ENCODE peak calls at places on chromosomes 5 and 9, in seven cellular contexts. One of them, this sample, is unnamed.
A peak's percentile ranks its signal among the peaks of the same experiment; 100 is the strongest.

GRCh38 chr5:99607124-99607523 is 678.3 kb upstream of the CHD1 start:
- DNase-seq in endothelial cell of umbilical vein: no peak
- DNase-seq in lung: no peak
- DNase-seq in tibial artery: no peak
- DNase-seq in fibroblast of mammary gland: no peak
- DNase-seq in dorsolateral prefrontal cortex: no peak
- DNase-seq in BE2C: no peak
- DNase-seq in this sample: no peak

GRCh38 chr5:131589510-131590348 is 45.3 kb downstream of the RAPGEF6 start:
- DNase-seq in endothelial cell of umbilical vein: peak; percentile 73
- DNase-seq in lung: no peak
- DNase-seq in tibial artery: no peak
- DNase-seq in fibroblast of mammary gland: peak; percentile 67
- DNase-seq in dorsolateral prefrontal cortex: no peak
- DNase-seq in BE2C: peak; percentile 59
- DNase-seq in this sample: peak; percentile 71

GRCh38 chr5:135973323-135974018 is 18.7 kb upstream of the LECT2 start:
- DNase-seq in endothelial cell of umbilical vein: no peak
- DNase-seq in lung: no peak
- DNase-seq in tibial artery: no peak
- DNase-seq in fibroblast of mammary gland: peak; percentile 96
- DNase-seq in dorsolateral prefrontal cortex: no peak
- DNase-seq in BE2C: no peak
- DNase-seq in this sample: peak; percentile 90

GRCh38 chr5:140365282-140365681 is 5.3 kb downstream of the SLC4A9 start:
- DNase-seq in endothelial cell of umbilical vein: no peak
- DNase-seq in lung: no peak
- DNase-seq in tibial artery: no peak
- DNase-seq in fibroblast of mammary gland: no peak
- DNase-seq in dorsolateral prefrontal cortex: no peak
- DNase-seq in BE2C: no peak
- DNase-seq in this sample: no peak

GRCh38 chr5:104661256-104661655 is 1098.7 kb upstream of the NUDT12 start:
- DNase-seq in endothelial cell of umbilical vein: no peak
- DNase-seq in lung: no peak
- DNase-seq in tibial artery: no peak
- DNase-seq in fibroblast of mammary gland: no peak
- DNase-seq in dorsolateral prefrontal cortex: no peak
- DNase-seq in BE2C: no peak
- DNase-seq in this sample: no peak

GRCh38 chr5:1974501-1975405 is 92.0 kb upstream of the IRX4 start:
- DNase-seq in endothelial cell of umbilical vein: no peak
- DNase-seq in lung: peak; percentile 13
- DNase-seq in tibial artery: no peak
- DNase-seq in fibroblast of mammary gland: peak; percentile 6
- DNase-seq in dorsolateral prefrontal cortex: no peak
- DNase-seq in BE2C: no peak
- DNase-seq in this sample: no peak

GRCh38 chr5:52757991-52758390 is 29.7 kb upstream of the ITGA1 start:
- DNase-seq in endothelial cell of umbilical vein: no peak
- DNase-seq in lung: no peak
- DNase-seq in tibial artery: no peak
- DNase-seq in fibroblast of mammary gland: no peak
- DNase-seq in dorsolateral prefrontal cortex: no peak
- DNase-seq in BE2C: no peak
- DNase-seq in this sample: peak; percentile 35

GRCh38 chr5:98041661-98042060 is 731.8 kb upstream of the RGMB start:
- DNase-seq in endothelial cell of umbilical vein: peak; percentile 55
- DNase-seq in lung: no peak
- DNase-seq in tibial artery: no peak
- DNase-seq in fibroblast of mammary gland: no peak
- DNase-seq in dorsolateral prefrontal cortex: no peak
- DNase-seq in BE2C: no peak
- DNase-seq in this sample: peak; percentile 12

GRCh38 chr9:119343161-119343720 is 26.0 kb downstream of the BRINP1 start:
- DNase-seq in endothelial cell of umbilical vein: no peak
- DNase-seq in lung: no peak
- DNase-seq in tibial artery: no peak
- DNase-seq in fibroblast of mammary gland: no peak
- DNase-seq in dorsolateral prefrontal cortex: no peak
- DNase-seq in BE2C: no peak
- DNase-seq in this sample: no peak

GRCh38 chr9:94770344-94770743 is 43.8 kb downstream of the AOPEP start:
- DNase-seq in endothelial cell of umbilical vein: no peak
- DNase-seq in lung: no peak
- DNase-seq in tibial artery: no peak
- DNase-seq in fibroblast of mammary gland: no peak
- DNase-seq in dorsolateral prefrontal cortex: no peak
- DNase-seq in BE2C: no peak
- DNase-seq in this sample: no peak

GRCh38 chr5:26889810-26890209 is 148.6 kb downstream of the CDH9 start:
- DNase-seq in endothelial cell of umbilical vein: no peak
- DNase-seq in lung: no peak
- DNase-seq in tibial artery: no peak
- DNase-seq in fibroblast of mammary gland: no peak
- DNase-seq in dorsolateral prefrontal cortex: no peak
- DNase-seq in BE2C: no peak
- DNase-seq in this sample: no peak

GRCh38 chr5:123755587-123756324 is 243.8 kb downstream of the CSNK1G3 start:
- DNase-seq in endothelial cell of umbilical vein: no peak
- DNase-seq in lung: no peak
- DNase-seq in tibial artery: no peak
- DNase-seq in fibroblast of mammary gland: peak; percentile 69
- DNase-seq in dorsolateral prefrontal cortex: no peak
- DNase-seq in BE2C: no peak
- DNase-seq in this sample: peak; percentile 58

GRCh38 chr9:95666785-95667155 is 150.0 kb upstream of the PTCH1 start:
- DNase-seq in endothelial cell of umbilical vein: no peak
- DNase-seq in lung: no peak
- DNase-seq in tibial artery: no peak
- DNase-seq in fibroblast of mammary gland: no peak
- DNase-seq in dorsolateral prefrontal cortex: no peak
- DNase-seq in BE2C: no peak
- DNase-seq in this sample: no peak

GRCh38 chr9:105150991-105151685 is 93.3 kb upstream of the SLC44A1 start:
- DNase-seq in endothelial cell of umbilical vein: no peak
- DNase-seq in lung: no peak
- DNase-seq in tibial artery: no peak
- DNase-seq in fibroblast of mammary gland: peak; percentile 57
- DNase-seq in dorsolateral prefrontal cortex: no peak
- DNase-seq in BE2C: no peak
- DNase-seq in this sample: peak; percentile 23

GRCh38 chr5:38640012-38640395 is 83.6 kb upstream of the LIFR start:
- DNase-seq in endothelial cell of umbilical vein: no peak
- DNase-seq in lung: no peak
- DNase-seq in tibial artery: no peak
- DNase-seq in fibroblast of mammary gland: peak; percentile 49
- DNase-seq in dorsolateral prefrontal cortex: no peak
- DNase-seq in BE2C: no peak
- DNase-seq in this sample: peak; percentile 38

GRCh38 chr5:83343345-83343744 is 128.2 kb upstream of the VCAN start:
- DNase-seq in endothelial cell of umbilical vein: no peak
- DNase-seq in lung: no peak
- DNase-seq in tibial artery: no peak
- DNase-seq in fibroblast of mammary gland: no peak
- DNase-seq in dorsolateral prefrontal cortex: no peak
- DNase-seq in BE2C: no peak
- DNase-seq in this sample: no peak

GRCh38 chr5:83340511-83340918 is 131.0 kb upstream of the VCAN start:
- DNase-seq in endothelial cell of umbilical vein: no peak
- DNase-seq in lung: no peak
- DNase-seq in tibial artery: no peak
- DNase-seq in fibroblast of mammary gland: peak; percentile 58
- DNase-seq in dorsolateral prefrontal cortex: no peak
- DNase-seq in BE2C: no peak
- DNase-seq in this sample: peak; percentile 70

GRCh38 chr5:83342475-83342874 is 129.1 kb upstream of the VCAN start:
- DNase-seq in endothelial cell of umbilical vein: no peak
- DNase-seq in lung: no peak
- DNase-seq in tibial artery: no peak
- DNase-seq in fibroblast of mammary gland: no peak
- DNase-seq in dorsolateral prefrontal cortex: no peak
- DNase-seq in BE2C: no peak
- DNase-seq in this sample: no peak

GRCh38 chr5:83345423-83345822 is 126.1 kb upstream of the VCAN start:
- DNase-seq in endothelial cell of umbilical vein: no peak
- DNase-seq in lung: no peak
- DNase-seq in tibial artery: no peak
- DNase-seq in fibroblast of mammary gland: no peak
- DNase-seq in dorsolateral prefrontal cortex: no peak
- DNase-seq in BE2C: no peak
- DNase-seq in this sample: no peak

DNA sequence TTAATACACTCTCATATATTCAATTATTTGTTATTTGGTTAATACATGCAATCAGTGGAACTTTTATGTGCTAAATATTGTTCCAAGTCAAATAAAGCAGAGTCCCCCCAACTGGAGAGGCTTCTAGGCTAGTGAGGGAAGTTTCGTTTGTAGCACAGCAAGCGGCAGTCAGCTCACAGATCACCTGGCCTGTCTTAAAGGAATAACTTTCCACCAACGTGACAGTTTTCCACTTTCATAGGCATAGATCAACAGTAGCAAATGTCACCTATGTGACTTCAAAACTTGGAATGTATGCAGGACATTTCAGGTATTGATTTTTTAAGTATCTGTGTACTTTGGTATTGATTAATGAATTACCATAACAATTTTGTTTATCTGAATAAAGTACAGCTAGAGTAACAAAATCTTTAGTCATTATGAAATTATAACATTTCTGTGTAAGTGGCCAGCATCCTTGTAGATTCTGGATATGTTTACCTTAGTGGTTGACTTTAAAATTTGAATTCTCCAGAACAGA is 129.7 kb upstream of the VCAN start:
- DNase-seq in endothelial cell of umbilical vein: no peak
- DNase-seq in lung: no peak
- DNase-seq in tibial artery: no peak
- DNase-seq in fibroblast of mammary gland: no peak
- DNase-seq in dorsolateral prefrontal cortex: no peak
- DNase-seq in BE2C: no peak
- DNase-seq in this sample: no peak
- H3K4me3 ChIP-seq in endothelial cell of umbilical vein: no peak overlapping the region
- H3K4me3 ChIP-seq in lung: no peak overlapping the region
- H3K4me3 ChIP-seq in tibial artery: no peak overlapping the region
- H3K4me3 ChIP-seq in fibroblast of mammary gland: no peak overlapping the region
- H3K4me3 ChIP-seq in dorsolateral prefrontal cortex: no peak overlapping the region
- H3K4me3 ChIP-seq in BE2C: no peak overlapping the region
- H3K4me3 ChIP-seq in this sample: no peak overlapping the region

DNA sequence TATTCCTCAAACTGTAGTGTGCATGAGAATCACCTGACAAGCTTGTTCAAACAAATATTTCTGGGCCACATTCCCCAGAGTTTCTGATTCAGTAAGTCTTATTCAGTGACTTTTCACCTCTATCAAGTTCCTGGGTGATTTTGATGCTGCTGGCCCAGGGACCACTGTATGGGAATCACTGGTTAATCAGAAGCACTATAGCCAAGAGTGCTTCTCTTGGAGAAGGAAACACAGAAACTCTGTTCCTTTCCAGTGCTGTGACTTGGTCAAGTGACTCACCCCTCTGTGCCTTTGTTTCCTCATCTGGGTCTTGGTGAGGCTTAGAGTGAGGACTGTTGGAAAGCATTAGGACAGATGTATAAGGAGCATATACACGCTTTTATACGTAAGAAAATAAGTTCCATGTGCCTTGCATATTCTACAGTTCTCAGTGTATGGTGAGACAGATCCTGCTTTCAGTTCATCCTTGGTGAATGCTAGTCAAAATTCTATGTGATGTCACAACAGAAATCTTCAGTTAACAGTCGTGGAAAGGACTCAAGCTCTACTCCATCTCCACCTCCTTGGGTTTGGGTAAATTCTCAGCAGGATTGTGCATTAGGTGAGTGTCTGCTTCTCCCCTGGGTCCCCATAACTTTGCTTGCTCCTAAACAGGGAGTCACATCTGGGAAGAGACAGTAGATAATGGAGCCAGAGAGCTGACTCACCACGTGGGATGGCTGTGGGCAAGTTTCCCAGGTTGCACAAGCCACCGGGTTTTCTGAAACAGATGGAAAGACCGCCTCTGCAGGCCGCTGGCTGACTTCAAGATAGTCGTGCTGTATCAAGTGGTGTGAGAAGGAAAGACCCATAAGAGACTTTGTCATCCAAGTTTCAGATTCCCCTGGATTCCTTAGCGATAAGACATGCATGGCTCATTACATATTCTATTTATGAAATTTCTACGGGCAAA is 117.0 kb downstream of the NXNL2 start:
- DNase-seq in endothelial cell of umbilical vein: no peak
- DNase-seq in lung: peak; percentile 59
- DNase-seq in tibial artery: peak; percentile 95
- DNase-seq in fibroblast of mammary gland: peak; percentile 99
- DNase-seq in dorsolateral prefrontal cortex: peak; percentile 68
- DNase-seq in BE2C: peak; percentile 65
- DNase-seq in this sample: peak; percentile 98
- TF ChIP-seq CTCF in endothelial cell of umbilical vein: no peak
- TF ChIP-seq CTCF in lung: no peak
- TF ChIP-seq CTCF in tibial artery: peak; percentile 44
- TF ChIP-seq CTCF in fibroblast of mammary gland: peak; percentile 44
- TF ChIP-seq CTCF in dorsolateral prefrontal cortex: no peak
- TF ChIP-seq CTCF in BE2C: peak; percentile 9
- TF ChIP-seq CTCF in this sample: peak; percentile 53

DNA sequence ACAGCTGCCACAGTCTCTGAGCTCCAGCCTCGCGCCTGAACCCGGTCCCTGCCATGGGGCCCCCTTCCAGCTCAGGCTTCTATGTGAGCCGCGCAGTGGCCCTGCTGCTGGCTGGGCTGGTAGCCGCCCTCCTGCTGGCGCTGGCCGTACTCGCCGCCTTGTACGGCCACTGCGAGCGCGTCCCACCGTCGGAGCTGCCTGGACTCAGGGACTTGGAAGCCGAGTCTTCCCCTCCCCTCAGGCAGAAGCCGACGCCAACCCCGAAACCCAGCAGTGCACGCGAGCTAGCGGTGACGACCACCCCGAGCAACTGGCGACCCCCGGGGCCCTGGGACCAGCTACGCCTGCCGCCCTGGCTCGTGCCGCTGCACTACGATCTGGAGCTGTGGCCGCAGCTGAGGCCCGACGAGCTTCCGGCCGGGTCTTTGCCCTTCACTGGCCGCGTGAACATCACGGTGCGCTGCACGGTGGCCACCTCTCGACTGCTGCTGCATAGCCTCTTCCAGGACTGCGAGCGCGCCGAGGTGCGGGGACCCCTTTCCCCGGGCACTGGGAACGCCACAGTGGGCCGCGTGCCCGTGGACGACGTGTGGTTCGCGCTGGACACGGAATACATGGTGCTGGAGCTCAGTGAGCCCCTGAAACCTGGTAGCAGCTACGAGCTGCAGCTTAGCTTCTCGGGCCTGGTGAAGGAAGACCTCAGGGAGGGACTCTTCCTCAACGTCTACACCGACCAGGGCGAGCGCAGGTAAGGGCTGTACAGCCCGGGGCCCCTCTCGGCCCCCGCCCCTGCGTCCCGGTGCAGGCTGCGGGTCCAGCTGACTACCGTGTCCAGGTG is 509 bp downstream of the LVRN start:
- DNase-seq in endothelial cell of umbilical vein: peak; percentile 43
- DNase-seq in lung: no peak
- DNase-seq in tibial artery: peak; percentile 75
- DNase-seq in fibroblast of mammary gland: no peak
- DNase-seq in dorsolateral prefrontal cortex: no peak
- DNase-seq in BE2C: peak; percentile 12
- DNase-seq in this sample: peak; percentile 29
- H3K4me3 ChIP-seq in endothelial cell of umbilical vein: peak overlapping the region; percentile 12
- H3K4me3 ChIP-seq in lung: peak overlapping the region; percentile 10
- H3K4me3 ChIP-seq in tibial artery: peak overlapping the region; percentile 59
- H3K4me3 ChIP-seq in fibroblast of mammary gland: peak overlapping the region; percentile 23
- H3K4me3 ChIP-seq in dorsolateral prefrontal cortex: peak overlapping the region; percentile 42
- H3K4me3 ChIP-seq in BE2C: no peak overlapping the region
- H3K4me3 ChIP-seq in this sample: peak overlapping the region; percentile 44

GRCh38 chr5:159667286-159667685 is 249.0 kb upstream of the ADRA1B start:
- DNase-seq in endothelial cell of umbilical vein: no peak
- DNase-seq in lung: no peak
- DNase-seq in tibial artery: no peak
- DNase-seq in fibroblast of mammary gland: no peak
- DNase-seq in dorsolateral prefrontal cortex: no peak
- DNase-seq in BE2C: no peak
- DNase-seq in this sample: no peak
- TF ChIP-seq CTCF in endothelial cell of umbilical vein: no peak
- TF ChIP-seq CTCF in lung: no peak
- TF ChIP-seq CTCF in tibial artery: no peak
- TF ChIP-seq CTCF in fibroblast of mammary gland: no peak
- TF ChIP-seq CTCF in dorsolateral prefrontal cortex: no peak
- TF ChIP-seq CTCF in BE2C: no peak
- TF ChIP-seq CTCF in this sample: no peak

This sample was measured in cardiac fibroblast.